ENCODE peak calls at places on chromosome 10, in five cellular contexts. One of them, this sample, is unnamed.

GRCh38 chr10:14072541-14072940 is 258.2 kb downstream of the FRMD4A start:
- DNase-seq in GM10248: no peak
- DNase-seq in activated naive CD4-positive, alpha-beta T cell treated with anti-CD3 and anti-CD28 coated beads, Interleukin-2, amount 10 ng/mL, durations not matched to agents 7 days and 5 days: no peak
- DNase-seq in astrocyte: no peak
- DNase-seq in RWPE1: no peak
- DNase-seq in this sample: no peak

GRCh38 chr10:32971536-32972091 is 13.6 kb upstream of the ITGB1 start:
- DNase-seq in astrocyte: no peak
- DNase-seq in GM10248: no peak
- DNase-seq in RWPE1: no peak
- DNase-seq in activated naive CD4-positive, alpha-beta T cell treated with anti-CD3 and anti-CD28 coated beads, Interleukin-2, amount 10 ng/mL, durations not matched to agents 7 days and 5 days: no peak
- DNase-seq in this sample: no peak

GRCh38 chr10:50794490-50794889 is 54.8 kb downstream of the ASAH2B start:
- DNase-seq in GM10248: no peak
- DNase-seq in RWPE1: no peak
- DNase-seq in activated naive CD4-positive, alpha-beta T cell treated with anti-CD3 and anti-CD28 coated beads, Interleukin-2, amount 10 ng/mL, durations not matched to agents 7 days and 5 days: no peak
- DNase-seq in astrocyte: no peak
- DNase-seq in this sample: no peak

GRCh38 chr10:129419386-129419785 is 47.7 kb upstream of the MGMT start:
- DNase-seq in GM10248: no peak
- DNase-seq in astrocyte: no peak
- DNase-seq in RWPE1: no peak
- DNase-seq in activated naive CD4-positive, alpha-beta T cell treated with anti-CD3 and anti-CD28 coated beads, Interleukin-2, amount 10 ng/mL, durations not matched to agents 7 days and 5 days: no peak
- DNase-seq in this sample: no peak

GRCh38 chr10:79229830-79230562 is 117.3 kb upstream of the PPIF start:
- DNase-seq in RWPE1: no peak
- DNase-seq in GM10248: no peak
- DNase-seq in astrocyte: no peak
- DNase-seq in activated naive CD4-positive, alpha-beta T cell treated with anti-CD3 and anti-CD28 coated beads, Interleukin-2, amount 10 ng/mL, durations not matched to agents 7 days and 5 days: no peak
- DNase-seq in this sample: no peak

GRCh38 chr10:115427611-115428010 is 334.4 kb downstream of the ATRNL1 start:
- DNase-seq in RWPE1: no peak
- DNase-seq in astrocyte: no peak
- DNase-seq in activated naive CD4-positive, alpha-beta T cell treated with anti-CD3 and anti-CD28 coated beads, Interleukin-2, amount 10 ng/mL, durations not matched to agents 7 days and 5 days: no peak
- DNase-seq in GM10248: no peak
- DNase-seq in this sample: no peak

GRCh38 chr10:18010050-18010449 is 58.3 kb downstream of the SLC39A12 start:
- DNase-seq in astrocyte: peak
- DNase-seq in activated naive CD4-positive, alpha-beta T cell treated with anti-CD3 and anti-CD28 coated beads, Interleukin-2, amount 10 ng/mL, durations not matched to agents 7 days and 5 days: no peak
- DNase-seq in RWPE1: no peak
- DNase-seq in GM10248: no peak
- DNase-seq in this sample: no peak

GRCh38 chr10:127550861-127551260 is 1.8 kb downstream of the NPS start:
- DNase-seq in astrocyte: no peak
- DNase-seq in activated naive CD4-positive, alpha-beta T cell treated with anti-CD3 and anti-CD28 coated beads, Interleukin-2, amount 10 ng/mL, durations not matched to agents 7 days and 5 days: no peak
- DNase-seq in RWPE1: no peak
- DNase-seq in GM10248: no peak
- DNase-seq in this sample: no peak

GRCh38 chr10:15255961-15256360 is 87.5 kb upstream of the NMT2 start:
- DNase-seq in astrocyte: no peak
- DNase-seq in activated naive CD4-positive, alpha-beta T cell treated with anti-CD3 and anti-CD28 coated beads, Interleukin-2, amount 10 ng/mL, durations not matched to agents 7 days and 5 days: no peak
- DNase-seq in GM10248: no peak
- DNase-seq in RWPE1: no peak
- DNase-seq in this sample: no peak

GRCh38 chr10:110843796-110844616 is 27.7 kb upstream of the PDCD4 start:
- DNase-seq in RWPE1: no peak
- DNase-seq in astrocyte: no peak
- DNase-seq in GM10248: no peak
- DNase-seq in activated naive CD4-positive, alpha-beta T cell treated with anti-CD3 and anti-CD28 coated beads, Interleukin-2, amount 10 ng/mL, durations not matched to agents 7 days and 5 days: no peak
- DNase-seq in this sample: no peak

GRCh38 chr10:103554488-103555320 is 61.2 kb downstream of the NEURL1 start:
- DNase-seq in astrocyte: peak
- DNase-seq in activated naive CD4-positive, alpha-beta T cell treated with anti-CD3 and anti-CD28 coated beads, Interleukin-2, amount 10 ng/mL, durations not matched to agents 7 days and 5 days: peak
- DNase-seq in GM10248: peak
- DNase-seq in RWPE1: peak
- DNase-seq in this sample: no peak

This sample was measured in activated CD8-positive, alpha-beta T cell treated with anti-CD3 and anti-CD28 coated beads, Interleukin-2, amount 10 ng/mL, durations not matched to agents 7 days and 5 days.